ENCODE peak calls at places on chromosomes 4 and X, in ten cellular contexts. H is psoas muscle; Y is CD8-positive, alpha-beta T cell; W is stomach; A is brain microvascular endothelial cell; G is heart right ventricle; N is AG04450; B is A673; Q is cardiac muscle cell; M is PC-3. L is an unnamed sample.

GRCh38 chr4:33453916-33454315 is 2733.7 kb downstream of the PCDH7 start:
- DNase-seq in H (no peak), Y (no peak), W (no peak), A (no peak), G (no peak), N (no peak), B (no peak), Q (no peak), M (no peak), L (no peak)

GRCh38 chrX:108097380-108097779 is 5.8 kb downstream of the ATG4A start:
- DNase-seq in H (no peak), Y (no peak), W (no peak), A (no peak), G (no peak), N (no peak), B (no peak), Q (no peak), M (peak; percentile 27), L (no peak)

GRCh38 chr4:48297447-48297846 is 27.8 kb upstream of the TEC start:
- DNase-seq in H (no peak), Y (no peak), W (no peak), A (no peak), G (no peak), N (no peak), B (no peak), Q (peak; percentile 30), M (no peak), L (no peak)

GRCh38 chrX:7927259-7928167 is at the start of gene PNPLA4:
- DNase-seq in H (peak; percentile 80), Y (peak; percentile 87), W (peak; percentile 93), A (peak; percentile 64), G (peak; percentile 63), N (no peak), B (peak; percentile 84), Q (peak; percentile 83), M (peak; percentile 87), L (peak; percentile 76)

GRCh38 chr4:34422472-34422871 is 1821.8 kb downstream of the ARAP2 start:
- DNase-seq in H (no peak), Y (no peak), W (no peak), A (no peak), G (no peak), N (no peak), B (no peak), Q (peak; percentile 65), M (peak; percentile 10), L (no peak)

GRCh38 chr4:16199132-16199531 is 27.1 kb downstream of the TAPT1 start:
- DNase-seq in H (no peak), Y (no peak), W (no peak), A (no peak), G (no peak), N (no peak), B (peak; percentile 55), Q (peak; percentile 55), M (peak; percentile 35), L (no peak)

GRCh38 chrX:49291615-49292337 is 11.7 kb upstream of the GAGE10 start:
- DNase-seq in H (peak; percentile 37), Y (peak; percentile 70), W (peak; percentile 69), A (peak; percentile 42), G (peak; percentile 33), N (peak; percentile 10), B (peak; percentile 69), Q (peak; percentile 70), M (peak; percentile 64), L (no peak)

GRCh38 chr4:141912831-141913230 is 276.4 kb downstream of the IL15 start:
- DNase-seq in H (no peak), Y (no peak), W (peak; percentile 54), A (no peak), G (no peak), N (no peak), B (peak; percentile 18), Q (peak; percentile 50), M (no peak), L (no peak)

GRCh38 chr4:121778991-121779628 is 14.1 kb upstream of the SMIM43 start:
- DNase-seq in H (no peak), Y (no peak), W (no peak), A (no peak), G (no peak), N (peak; percentile 46), B (peak; percentile 87), Q (peak; percentile 83), M (no peak), L (no peak)

GRCh38 chrX:152632445-152633097 is 5.1 kb upstream of the GABRQ start:
- DNase-seq in H (peak; percentile 27), Y (peak; percentile 31), W (peak; percentile 56), A (peak; percentile 56), G (peak; percentile 13), N (peak; percentile 6), B (peak; percentile 49), Q (peak; percentile 49), M (peak; percentile 69), L (no peak)

GRCh38 chr4:145934434-145935047 is 4.1 kb downstream of the ZNF827 start:
- DNase-seq in H (no peak), Y (no peak), W (no peak), A (no peak), G (no peak), N (no peak), B (no peak), Q (no peak), M (no peak), L (no peak)

GRCh38 chr4:133593764-133594163 is 444.7 kb downstream of the PCDH10 start:
- DNase-seq in H (no peak), Y (no peak), W (no peak), A (no peak), G (no peak), N (no peak), B (no peak), Q (no peak), M (no peak), L (no peak)

GRCh38 chrX:38438321-38438720 is 85.9 kb downstream of the OTC start:
- DNase-seq in H (no peak), Y (no peak), W (no peak), A (no peak), G (no peak), N (no peak), B (no peak), Q (no peak), M (no peak), L (no peak)

GRCh38 chrX:8731579-8732395 is at the start of gene ANOS1:
- DNase-seq in H (peak; percentile 72), Y (no peak), W (peak; percentile 47), A (no peak), G (peak; percentile 64), N (no peak), B (peak; percentile 19), Q (peak; percentile 72), M (peak; percentile 56), L (peak; percentile 79)

GRCh38 chrX:126165721-126166401 is at the start of gene DCAF12L2:
- DNase-seq in H (peak; percentile 10), Y (no peak), W (no peak), A (no peak), G (no peak), N (no peak), B (peak; percentile 1), Q (peak; percentile 0), M (no peak), L (no peak)

GRCh38 chr4:75248770-75249467 is 265.3 kb downstream of the RCHY1 start:
- DNase-seq in H (no peak), Y (no peak), W (no peak), A (peak; percentile 5), G (no peak), N (no peak), B (no peak), Q (peak; percentile 27), M (peak; percentile 67), L (no peak)

GRCh38 chr4:176268963-176269362 is at the start of gene ASB5:
- DNase-seq in H (peak; percentile 25), Y (no peak), W (no peak), A (no peak), G (no peak), N (no peak), B (no peak), Q (no peak), M (no peak), L (no peak)
- H3K4me3 ChIP-seq in H (peak within 1 kb of the TSS; percentile 70), Y (no peak within 1 kb of the TSS), W (no peak within 1 kb of the TSS), A (no peak within 1 kb of the TSS), G (no peak within 1 kb of the TSS), N (no peak within 1 kb of the TSS), B (no peak within 1 kb of the TSS), Q (no peak within 1 kb of the TSS), M (no peak within 1 kb of the TSS), L (no peak within 1 kb of the TSS)

GRCh38 chr4:21986312-21986711 is 37.7 kb upstream of the KCNIP4 start:
- DNase-seq in H (no peak), Y (no peak), W (no peak), A (no peak), G (no peak), N (no peak), B (no peak), Q (no peak), M (no peak), L (no peak)
- H3K27ac ChIP-seq in H (no peak overlapping the region), Y (no peak overlapping the region), W (no peak overlapping the region), A (no peak overlapping the region), G (no peak overlapping the region), N (no peak overlapping the region), B (no peak overlapping the region), Q (no peak overlapping the region), M (no peak overlapping the region), L (no peak overlapping the region)

GRCh38 chrX:124023838-124024238 is 62.3 kb downstream of the STAG2 start:
- DNase-seq in H (no peak), Y (no peak), W (no peak), A (no peak), G (no peak), N (no peak), B (no peak), Q (no peak), M (no peak), L (no peak)

GRCh38 chrX:124015721-124016120 is 54.2 kb downstream of the STAG2 start:
- DNase-seq in H (no peak), Y (no peak), W (no peak), A (no peak), G (no peak), N (no peak), B (no peak), Q (no peak), M (no peak), L (no peak)

GRCh38 chrX:124018031-124018430 is 56.5 kb downstream of the STAG2 start:
- DNase-seq in H (no peak), Y (no peak), W (no peak), A (no peak), G (no peak), N (no peak), B (peak; percentile 9), Q (no peak), M (peak; percentile 31), L (no peak)
- TF ChIP-seq CTCF in H (no peak), Y (no peak), W (no peak), A (no peak), G (peak; percentile 37), N (peak; percentile 17), B (peak; percentile 33), Q (peak; percentile 9), M (peak; percentile 54), L (no peak)

DNA sequence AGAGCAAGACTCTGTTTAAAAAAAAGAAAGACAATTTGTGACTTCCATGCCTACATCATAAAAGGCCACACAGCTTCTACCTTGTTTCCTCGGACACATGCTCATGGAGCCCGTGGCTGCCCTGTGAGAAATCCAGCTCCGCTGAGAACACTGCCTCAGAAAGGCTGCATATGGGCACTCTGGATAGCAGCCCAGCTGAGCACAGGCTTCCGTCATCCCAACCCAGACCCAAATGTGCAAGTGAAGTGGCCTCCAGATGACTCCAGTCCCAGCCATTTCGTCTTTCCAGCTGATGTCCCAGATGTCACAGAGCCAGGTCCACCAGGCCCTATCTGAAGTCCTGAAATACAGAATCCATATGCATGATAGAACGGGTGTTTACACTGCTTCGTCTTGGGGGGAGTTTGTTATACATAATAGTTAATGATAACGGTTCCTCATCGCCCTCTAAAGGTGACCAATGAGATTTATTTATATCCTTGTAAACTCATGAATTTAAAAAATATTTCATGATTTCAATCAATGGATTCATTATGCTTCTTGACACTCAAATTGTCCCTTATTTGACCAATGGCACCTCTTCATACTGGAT is 72.7 kb upstream of the TRIM2 start:
- DNase-seq in H (no peak), Y (no peak), W (no peak), A (no peak), G (no peak), N (no peak), B (peak; percentile 39), Q (no peak), M (no peak), L (no peak)
- H3K4me3 ChIP-seq in H (no peak overlapping the region), Y (no peak overlapping the region), W (no peak overlapping the region), A (no peak overlapping the region), G (no peak overlapping the region), N (no peak overlapping the region), B (no peak overlapping the region), Q (no peak overlapping the region), M (no peak overlapping the region), L (no peak overlapping the region)

L was measured in coronary artery.